ENCODE peak calls at places on chromosome 7, in five cellular contexts. W is endothelial cell of umbilical vein, K is astrocyte, Z is GM23338, S is hepatocyte. B is an unnamed sample.
A peak's percentile ranks its signal among the peaks of the same experiment; 100 is the strongest.

GRCh38 chr7:17168399-17168798 is 130.1 kb upstream of the AHR start:
- DNase-seq in K (no peak), W (no peak), S (no peak), Z (no peak), B (no peak)

GRCh38 chr7:105691692-105692564 is 110.6 kb upstream of the EFCAB10 start:
- DNase-seq in S (peak; percentile 75), K (peak; percentile 66), W (peak; percentile 95), Z (peak; percentile 67), B (peak; percentile 97)

GRCh38 chr7:17623546-17624185 is 316.6 kb downstream of the SNX13 start:
- DNase-seq in K (peak; percentile 75), W (no peak), S (no peak), Z (peak; percentile 6), B (peak; percentile 79)

GRCh38 chr7:131532570-131533091 is 23.8 kb downstream of the PODXL start:
- DNase-seq in S (no peak), K (no peak), Z (no peak), W (no peak), B (no peak)

GRCh38 chr7:82677493-82677892 is 233.9 kb upstream of the CACNA2D1 start:
- DNase-seq in S (no peak), Z (no peak), W (no peak), K (peak; percentile 40), B (peak; percentile 28)

GRCh38 chr7:98879198-98879988 is 1.1 kb downstream of the TRRAP start:
- DNase-seq in S (peak; percentile 77), Z (peak; percentile 51), W (no peak), K (no peak), B (no peak)

GRCh38 chr7:701086-701671 is 25.3 kb upstream of the DNAAF5 start:
- DNase-seq in S (no peak), Z (no peak), K (no peak), W (no peak), B (no peak)

GRCh38 chr7:96915029-96915428 is 90.3 kb upstream of the DLX6 start:
- DNase-seq in W (no peak), Z (no peak), S (no peak), K (no peak), B (no peak)

GRCh38 chr7:84384417-84384816 is 189.8 kb upstream of the SEMA3A start:
- DNase-seq in Z (no peak), W (no peak), S (no peak), K (no peak), B (peak; percentile 8)

GRCh38 chr7:923108-924041 is 31.1 kb downstream of the ADAP1 start:
- DNase-seq in K (peak; percentile 31), Z (no peak), S (peak; percentile 67), W (no peak), B (peak; percentile 51)

GRCh38 chr7:122970740-122971725 is 24.5 kb downstream of the TAS2R16 start:
- DNase-seq in W (no peak), Z (no peak), S (no peak), K (no peak), B (no peak)

GRCh38 chr7:116631676-116632075 is 40.3 kb upstream of the MET start:
- DNase-seq in S (no peak), K (no peak), Z (no peak), W (no peak), B (no peak)

GRCh38 chr7:102094311-102094710 is 192.4 kb upstream of the SH2B2 start:
- DNase-seq in W (no peak), S (no peak), K (no peak), Z (no peak), B (no peak)

GRCh38 chr7:45217358-45217757 is 59.8 kb downstream of the RAMP3 start:
- DNase-seq in K (no peak), Z (no peak), S (peak; percentile 22), W (no peak), B (no peak)

GRCh38 chr7:47337531-47337930 is 244.4 kb downstream of the TNS3 start:
- DNase-seq in K (peak; percentile 57), Z (peak; percentile 41), W (no peak), S (no peak), B (no peak)

GRCh38 chr7:92631830-92632487 is 41.8 kb upstream of the FAM133B start:
- DNase-seq in S (no peak), W (no peak), K (no peak), Z (no peak), B (no peak)

GRCh38 chr7:96310106-96310505 is 11.8 kb downstream of the SLC25A13 start:
- DNase-seq in Z (no peak), W (peak; percentile 22), S (no peak), K (no peak), B (peak; percentile 51)

GRCh38 chr7:22561895-22562593 is 62.1 kb upstream of the STEAP1B start:
- DNase-seq in W (peak; percentile 20), K (peak; percentile 54), S (peak; percentile 62), Z (peak; percentile 63), B (peak; percentile 55)

GRCh38 chr7:150799156-150799555 is 1.0 kb downstream of the TMEM176B start:
- DNase-seq in S (no peak), Z (no peak), K (no peak), W (no peak), B (no peak)

GRCh38 chr7:150801946-150802771 is 1.6 kb downstream of the TMEM176A start:
- DNase-seq in K (no peak), Z (no peak), S (no peak), W (no peak), B (no peak)

GRCh38 chr7:150801242-150801945 is 825 bp downstream of the TMEM176A start:
- DNase-seq in K (no peak), Z (no peak), S (no peak), W (no peak), B (no peak)

GRCh38 chr7:150799741-150800575 is at the start of gene TMEM176B:
- DNase-seq in S (peak; percentile 86), K (no peak), Z (peak; percentile 40), W (no peak), B (no peak)

GRCh38 chr7:150800576-150801241 is at the start of gene TMEM176A:
- DNase-seq in Z (peak; percentile 37), W (no peak), K (no peak), S (peak; percentile 70), B (no peak)
- TF ChIP-seq EZH2 in Z (peak; percentile 91), W (peak; percentile 66), K (peak; percentile 27), S (no peak), B (peak; percentile 25)

DNA sequence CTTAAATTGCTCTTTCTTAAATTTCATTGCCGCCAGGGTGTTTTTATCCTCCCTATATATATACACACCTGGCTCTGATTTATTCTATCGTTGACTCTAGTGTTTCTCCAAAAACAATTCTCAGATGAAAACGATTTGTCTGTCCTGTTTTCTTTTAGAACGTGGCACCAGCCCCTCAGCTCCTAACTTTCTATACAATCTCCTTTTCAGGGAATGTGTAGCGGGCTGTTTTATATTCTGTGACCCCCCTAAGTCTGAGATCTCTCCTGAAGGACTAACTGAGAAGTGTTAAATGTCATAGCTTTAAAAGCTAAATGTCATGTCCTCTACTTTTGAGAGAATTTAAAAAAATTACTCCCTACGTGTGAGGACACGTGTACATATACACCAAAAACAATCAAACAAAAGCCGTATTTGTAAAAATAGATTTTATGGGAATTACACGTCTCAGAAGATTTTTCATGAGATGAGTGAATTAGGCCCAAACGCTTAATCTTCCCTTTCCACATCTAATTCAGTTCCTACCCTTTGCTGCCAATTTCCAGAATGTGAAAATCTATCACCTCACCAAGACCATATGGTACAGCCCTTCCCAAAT is 791 bp upstream of the CTTNBP2 start:
- DNase-seq in K (no peak), S (no peak), W (no peak), Z (no peak), B (no peak)
- TF ChIP-seq EZH2 in K (no peak), S (peak; percentile 48), W (no peak), Z (no peak), B (no peak)

GRCh38 chr7:28020302-28020940 is 160.2 kb downstream of the JAZF1 start:
- DNase-seq in W (peak; percentile 80), S (peak; percentile 86), Z (peak; percentile 88), K (peak; percentile 49), B (peak; percentile 65)
- TF ChIP-seq EZH2 in W (no peak), S (no peak), Z (no peak), K (no peak), B (no peak)

GRCh38 chr7:15686209-15686956 is at the start of gene MEOX2:
- DNase-seq in S (peak; percentile 47), W (peak; percentile 87), K (peak; percentile 12), Z (peak; percentile 63), B (peak; percentile 31)

GRCh38 chr7:15684834-15685233 is 1.6 kb downstream of the MEOX2 start:
- DNase-seq in S (no peak), W (peak; percentile 57), K (no peak), Z (peak; percentile 39), B (no peak)

GRCh38 chr7:15686957-15687644 is 618 bp upstream of the MEOX2 start:
- DNase-seq in K (no peak), Z (peak; percentile 38), W (peak; percentile 37), S (peak; percentile 5), B (peak; percentile 28)

GRCh38 chr7:15684036-15684815 is 2.3 kb downstream of the MEOX2 start:
- DNase-seq in K (no peak), Z (no peak), S (no peak), W (peak; percentile 48), B (no peak)

DNA sequence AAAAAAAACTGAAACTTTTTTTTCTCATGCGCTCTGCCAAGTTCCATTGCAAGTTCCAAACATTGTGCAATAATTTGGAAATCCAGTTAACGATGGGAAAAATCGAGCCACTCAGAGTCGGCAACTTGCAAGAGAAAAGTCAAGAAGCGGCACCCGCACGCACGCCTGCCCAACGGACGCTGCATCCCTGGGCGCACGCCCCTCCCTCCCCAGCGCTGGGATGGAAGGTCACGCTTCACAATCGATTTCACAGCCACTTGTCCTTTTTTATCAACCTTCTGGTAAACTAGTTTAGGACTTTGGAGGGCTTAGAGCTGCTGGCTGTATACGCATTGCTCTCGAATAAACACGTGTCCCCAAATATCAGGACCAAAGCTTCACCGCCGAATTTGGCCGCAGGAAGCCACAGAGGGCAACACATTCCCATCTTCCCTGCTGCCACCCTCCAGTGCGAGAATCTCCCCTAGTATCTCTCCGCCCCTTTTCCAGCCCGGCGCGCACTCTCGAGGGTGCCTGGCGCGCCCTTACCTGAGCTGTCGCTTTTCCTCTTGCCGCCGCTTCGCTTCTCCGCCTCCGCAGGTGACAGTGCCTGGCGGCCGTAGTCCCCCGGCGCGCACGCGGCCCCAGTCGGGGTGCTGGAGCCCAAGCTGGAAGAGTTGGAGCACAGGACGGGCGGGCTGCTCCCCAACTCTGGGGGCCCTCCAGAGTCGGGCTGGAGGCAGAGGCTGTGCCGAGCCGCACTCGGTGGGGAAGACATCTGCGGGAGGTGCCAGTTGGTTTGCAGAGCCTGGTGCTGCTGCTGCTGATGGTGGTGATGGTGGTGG is 913 bp downstream of the MEOX2 start:
- DNase-seq in Z (peak; percentile 74), W (peak; percentile 54), S (peak; percentile 18), K (peak; percentile 7), B (peak; percentile 11)
- TF ChIP-seq EZH2 in Z (peak; percentile 43), W (no peak), S (peak; percentile 86), K (peak; percentile 78), B (peak; percentile 59)

DNA sequence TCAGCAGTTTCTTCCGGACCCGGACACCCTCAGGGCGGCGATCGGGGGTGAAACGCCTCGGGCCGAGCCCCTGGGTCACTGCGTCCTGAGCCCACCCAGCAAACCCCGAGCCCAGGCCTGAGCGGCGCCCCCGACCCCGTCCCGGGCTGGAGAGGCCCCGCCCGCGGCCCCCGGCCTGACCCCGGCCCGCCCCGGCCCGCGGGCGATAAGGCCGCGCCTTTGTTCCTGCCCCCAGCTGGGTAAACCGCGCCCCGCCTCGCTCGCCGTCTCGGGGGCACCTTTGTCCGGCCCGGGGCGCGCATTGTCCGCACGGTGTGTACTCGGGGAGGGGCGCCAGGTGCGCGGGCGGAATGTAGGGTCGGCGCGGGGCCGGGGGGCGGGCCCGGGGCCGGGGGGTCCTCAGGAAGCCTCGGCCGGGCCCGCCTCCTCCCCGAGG is 10.8 kb downstream of the MNX1 start:
- DNase-seq in K (no peak), Z (peak; percentile 55), S (no peak), W (no peak), B (no peak)
- TF ChIP-seq EZH2 in K (peak; percentile 100), Z (no peak), S (no peak), W (peak; percentile 77), B (no peak)

B was measured in fibroblast of lung.